ENCODE peak calls at places on chromosomes 5 and 9, in seven cellular contexts. I, Q, V, E, J, N and D are unnamed samples.
A peak's percentile ranks its signal among the peaks of the same experiment; 100 is the strongest.

GRCh38 chr5:119347996-119348395 is 7.8 kb upstream of the TNFAIP8 start:
- DNase-seq in I (no peak), Q (no peak), V (no peak), E (no peak), J (no peak), N (no peak), D (no peak)

GRCh38 chr5:80541392-80541791 is 28.7 kb downstream of the ANKRD34B start:
- DNase-seq in I (no peak), Q (no peak), V (no peak), E (no peak), J (no peak), N (no peak), D (no peak)

GRCh38 chr5:147223951-147224791 is 10.7 kb upstream of the STK32A start:
- DNase-seq in I (no peak), Q (no peak), V (peak; percentile 20), E (no peak), J (no peak), N (peak; percentile 53), D (no peak)

GRCh38 chr9:131727184-131727785 is 12.6 kb downstream of the RAPGEF1 start:
- DNase-seq in I (no peak), Q (no peak), V (peak; percentile 45), E (no peak), J (no peak), N (peak; percentile 74), D (no peak)

GRCh38 chr5:163489055-163489744 is 16.2 kb upstream of the MAT2B start:
- DNase-seq in I (no peak), Q (no peak), V (peak; percentile 20), E (no peak), J (no peak), N (peak; percentile 46), D (no peak)

GRCh38 chr5:106959447-106959846 is 711.3 kb downstream of the EFNA5 start:
- DNase-seq in I (no peak), Q (no peak), V (no peak), E (no peak), J (no peak), N (no peak), D (no peak)

GRCh38 chr9:36064448-36065037 is 27.8 kb downstream of the RECK start:
- DNase-seq in I (no peak), Q (no peak), V (peak; percentile 33), E (no peak), J (no peak), N (peak; percentile 6), D (no peak)

GRCh38 chr9:137270929-137271695 is 6.4 kb upstream of the TOR4A start:
- DNase-seq in I (no peak), Q (no peak), V (no peak), E (no peak), J (no peak), N (no peak), D (no peak)

GRCh38 chr9:95506438-95506691 is 10.4 kb downstream of the PTCH1 start:
- DNase-seq in I (no peak), Q (no peak), V (no peak), E (no peak), J (no peak), N (peak; percentile 45), D (no peak)

GRCh38 chr5:132298305-132298704 is 4.1 kb downstream of the SLC22A4 start:
- DNase-seq in I (no peak), Q (no peak), V (no peak), E (no peak), J (no peak), N (peak; percentile 32), D (no peak)

GRCh38 chr9:88065609-88066008 is 72.7 kb downstream of the SPATA31C2 start:
- DNase-seq in I (no peak), Q (no peak), V (no peak), E (no peak), J (no peak), N (no peak), D (no peak)

GRCh38 chr5:101728933-101729332 is 567.2 kb downstream of the SLCO4C1 start:
- DNase-seq in I (no peak), Q (no peak), V (no peak), E (no peak), J (no peak), N (no peak), D (no peak)

GRCh38 chr5:136128416-136128935 is 4.2 kb upstream of the SMAD5 start:
- DNase-seq in I (no peak), Q (no peak), V (no peak), E (no peak), J (no peak), N (no peak), D (no peak)

GRCh38 chr5:33343661-33344327 is 97.0 kb upstream of the TARS1 start:
- DNase-seq in I (no peak), Q (no peak), V (peak; percentile 53), E (no peak), J (no peak), N (peak; percentile 85), D (no peak)

GRCh38 chr5:113214026-113214425 is 220.8 kb downstream of the TSSK1B start:
- DNase-seq in I (no peak), Q (no peak), V (no peak), E (no peak), J (no peak), N (no peak), D (no peak)

GRCh38 chr5:160507181-160507811 is 85.6 kb downstream of the PTTG1 start:
- DNase-seq in I (no peak), Q (no peak), V (peak; percentile 76), E (no peak), J (no peak), N (peak; percentile 70), D (peak; percentile 44)

GRCh38 chr5:167233507-167233906 is 1057.9 kb upstream of the WWC1 start:
- DNase-seq in I (no peak), Q (no peak), V (no peak), E (no peak), J (no peak), N (no peak), D (no peak)

GRCh38 chr5:81753429-81753828 is 2.5 kb upstream of the SSBP2 start:
- DNase-seq in I (no peak), Q (no peak), V (no peak), E (no peak), J (no peak), N (no peak), D (no peak)

GRCh38 chr5:80975065-80975464 is 14.9 kb downstream of the RASGRF2 start:
- DNase-seq in I (no peak), Q (no peak), V (peak; percentile 12), E (no peak), J (no peak), N (no peak), D (no peak)

GRCh38 chr5:119333421-119333851 is 22.4 kb upstream of the TNFAIP8 start:
- DNase-seq in I (no peak), Q (no peak), V (no peak), E (no peak), J (no peak), N (no peak), D (no peak)

GRCh38 chr5:133788121-133788520 is 175.8 kb upstream of the FSTL4 start:
- DNase-seq in I (no peak), Q (no peak), V (no peak), E (no peak), J (no peak), N (no peak), D (no peak)

GRCh38 chr5:88509403-88509802 is 240.8 kb upstream of the TMEM161B start:
- DNase-seq in I (no peak), Q (no peak), V (no peak), E (no peak), J (no peak), N (no peak), D (no peak)

GRCh38 chr5:131491749-131492148 is 143.3 kb downstream of the RAPGEF6 start:
- DNase-seq in I (no peak), Q (no peak), V (no peak), E (no peak), J (no peak), N (peak; percentile 21), D (no peak)

GRCh38 chr9:106947501-106947900 is 84.5 kb downstream of the ZNF462 start:
- DNase-seq in I (no peak), Q (no peak), V (no peak), E (no peak), J (no peak), N (no peak), D (no peak)